ENCODE peak calls at places on chromosome 21, in seven cellular contexts. K is A549, W is HepG2, L is HCT116, E is H1, C is GM12878, J is NB4. R is an unnamed sample.

GRCh38 chr21:9738527-9738926 is 782.9 kb upstream of the TPTE start:
- DNase-seq in K (no peak), W (no peak), L (no peak), E (no peak), C (no peak), J (no peak), R (no peak)

GRCh38 chr21:35933466-35933865 is 126.9 kb downstream of the SETD4 start:
- DNase-seq in K (peak; percentile 7), W (no peak), L (peak; percentile 36), E (no peak), C (no peak), J (peak; percentile 79), R (peak; percentile 90)

GRCh38 chr21:27772816-27773215 is 805.9 kb upstream of the ADAMTS5 start:
- DNase-seq in K (no peak), W (no peak), L (no peak), E (no peak), C (no peak), J (no peak), R (no peak)

GRCh38 chr21:46540087-46540710 is 64.7 kb downstream of the S100B start:
- DNase-seq in K (no peak), W (no peak), L (no peak), E (no peak), C (no peak), J (no peak), R (no peak)

GRCh38 chr21:29155118-29155932 is 24.9 kb downstream of the MAP3K7CL start:
- DNase-seq in K (no peak), W (no peak), L (no peak), E (no peak), C (no peak), J (peak; percentile 18), R (peak; percentile 22)

GRCh38 chr21:43919871-43920801 is 55.1 kb downstream of the AGPAT3 start:
- DNase-seq in K (no peak), W (no peak), L (no peak), E (no peak), C (peak; percentile 54), J (no peak), R (no peak)

GRCh38 chr21:17264182-17264581 is 248.7 kb upstream of the CXADR start:
- DNase-seq in K (no peak), W (no peak), L (no peak), E (no peak), C (no peak), J (no peak), R (no peak)

GRCh38 chr21:34513109-34513675 is 1.2 kb upstream of the KCNE1 start:
- DNase-seq in K (no peak), W (no peak), L (no peak), E (no peak), C (no peak), J (peak; percentile 66), R (no peak)

GRCh38 chr21:33940164-33940563 is 24.6 kb upstream of the ATP5PO start:
- DNase-seq in K (no peak), W (no peak), L (no peak), E (no peak), C (no peak), J (peak; percentile 69), R (no peak)

GRCh38 chr21:40373760-40374159 is 473.2 kb downstream of the DSCAM start:
- DNase-seq in K (no peak), W (no peak), L (no peak), E (no peak), C (no peak), J (no peak), R (no peak)

GRCh38 chr21:39341249-39341923 is 7.5 kb downstream of the HMGN1 start:
- DNase-seq in K (no peak), W (no peak), L (no peak), E (no peak), C (no peak), J (no peak), R (no peak)
- TF ChIP-seq POLR2A in K (no peak), W (no peak), L (no peak), E (no peak), C (peak; percentile 32), J (no peak), R (no peak)

GRCh38 chr21:37370152-37371040 is 3.8 kb downstream of the DYRK1A start:
- DNase-seq in K (no peak), W (no peak), L (no peak), E (no peak), C (no peak), J (peak; percentile 80), R (peak; percentile 89)
- TF ChIP-seq MAX in K (no peak), W (no peak), L (no peak), E (no peak), C (no peak), J (no peak), R (no peak)

DNA sequence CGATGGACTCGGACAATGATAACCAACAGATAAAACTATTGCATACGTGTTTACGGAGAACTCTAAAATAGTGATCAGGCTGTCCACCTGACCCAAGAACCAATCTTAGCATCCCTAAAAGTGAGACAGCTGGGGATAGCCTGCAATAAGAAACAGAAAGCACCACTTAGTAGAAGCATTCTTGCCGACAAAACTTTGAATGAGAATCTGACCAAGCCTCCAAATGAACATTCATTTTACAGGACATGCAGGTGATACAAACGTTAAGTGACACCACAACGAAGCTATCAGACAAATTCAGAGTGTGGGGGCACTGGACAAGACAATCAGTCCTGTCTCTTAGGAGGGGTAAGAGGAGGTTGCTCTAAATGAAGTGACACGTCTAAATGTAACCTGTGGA is 1.2 kb downstream of the PSMG1 start:
- DNase-seq in K (no peak), W (no peak), L (no peak), E (no peak), C (no peak), J (peak; percentile 20), R (peak; percentile 17)
- TF ChIP-seq POLR2A in K (no peak), W (no peak), L (no peak), E (no peak), C (no peak), J (no peak), R (no peak)

DNA sequence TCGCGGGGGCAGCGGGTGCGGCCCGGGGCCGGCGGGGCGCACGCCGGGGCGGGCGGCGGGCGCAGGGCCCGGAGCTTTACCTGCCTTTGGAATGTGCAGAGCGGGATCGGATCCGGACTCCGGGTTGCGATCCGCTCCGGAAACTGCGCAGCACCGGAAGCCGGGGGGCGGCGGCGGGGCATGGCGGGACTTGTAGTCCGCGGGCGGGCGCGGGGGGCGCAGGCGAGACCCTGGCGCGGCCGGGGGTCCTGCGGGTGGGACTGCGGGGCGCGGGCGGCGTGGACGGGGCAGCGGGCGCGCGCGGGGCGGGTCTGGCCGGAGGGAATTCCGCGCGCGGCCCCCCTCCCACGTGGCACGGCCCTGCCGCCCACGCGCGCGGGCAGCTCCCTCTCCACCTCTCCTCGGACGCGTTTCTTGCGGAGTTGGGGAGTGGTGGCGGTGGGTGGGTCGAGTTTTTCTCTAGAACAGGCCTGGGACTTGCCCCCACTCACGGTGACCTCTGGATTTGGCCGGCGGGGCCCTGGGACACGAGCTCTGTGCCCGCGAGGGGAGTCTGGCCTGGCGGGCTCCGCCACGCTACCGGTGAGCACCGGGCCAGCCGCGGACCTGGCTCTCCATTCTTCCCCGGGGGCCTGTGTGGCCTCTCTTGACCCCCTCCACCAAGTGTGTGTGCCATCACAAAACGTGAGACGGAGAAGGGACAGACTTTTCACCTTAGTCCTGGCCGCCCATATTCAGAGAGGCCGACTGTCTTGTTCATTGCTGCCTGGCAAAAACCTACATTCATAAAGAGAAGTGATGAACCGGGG is at the start of gene PRDM15:
- DNase-seq in K (peak; percentile 81), W (peak; percentile 55), L (peak; percentile 60), E (no peak), C (no peak), J (peak; percentile 89), R (peak; percentile 46)
- TF ChIP-seq MAX in K (peak; percentile 73), W (peak; percentile 46), L (peak; percentile 68), E (peak; percentile 50), C (no peak), J (peak; percentile 67), R (no peak)

DNA sequence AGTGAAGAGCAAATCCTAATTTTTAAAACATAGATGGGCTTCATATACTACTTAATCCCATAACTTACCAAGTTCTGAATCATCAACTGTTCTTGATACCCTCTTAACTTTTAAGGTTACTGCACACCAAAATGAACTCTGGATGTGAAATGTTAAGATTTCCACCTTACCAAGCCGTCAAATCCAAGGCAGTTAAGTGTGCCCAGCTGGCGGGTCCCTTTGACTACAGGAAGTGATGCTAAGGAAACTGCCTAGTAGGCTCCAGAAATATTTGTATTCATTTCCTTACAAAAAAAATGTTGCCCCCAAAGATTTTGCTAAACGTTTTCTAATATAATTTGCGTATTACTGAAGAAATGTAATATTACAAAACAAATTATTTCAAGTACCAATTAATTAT is 10.7 kb downstream of the NRIP1 start:
- DNase-seq in K (no peak), W (no peak), L (no peak), E (no peak), C (no peak), J (no peak), R (peak; percentile 25)
- TF ChIP-seq POLR2A in K (no peak), W (no peak), L (no peak), E (no peak), C (no peak), J (no peak), R (no peak)

DNA sequence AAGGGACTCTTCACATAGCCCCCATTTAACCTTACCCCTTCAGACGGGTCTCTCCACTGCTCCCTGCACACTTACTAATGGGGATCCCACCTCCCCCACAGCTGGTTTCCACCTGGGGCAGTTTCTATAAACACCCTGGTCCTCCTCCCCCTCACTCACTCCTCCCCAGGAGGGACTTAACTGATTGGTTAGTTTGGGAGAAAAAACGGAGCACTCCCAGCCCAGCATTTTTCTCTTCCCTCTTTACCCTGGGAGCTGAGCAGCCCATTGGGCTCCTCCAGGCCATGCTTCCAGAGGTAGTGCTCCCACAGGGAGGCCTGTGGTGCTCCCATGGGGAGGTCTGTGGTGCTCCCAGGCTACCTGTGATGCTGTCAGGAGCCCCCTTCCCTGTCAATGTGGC is 93.7 kb downstream of the MIS18A start:
- DNase-seq in K (no peak), W (no peak), L (no peak), E (no peak), C (no peak), J (no peak), R (no peak)
- TF ChIP-seq MAX in K (no peak), W (no peak), L (no peak), E (no peak), C (no peak), J (no peak), R (no peak)

DNA sequence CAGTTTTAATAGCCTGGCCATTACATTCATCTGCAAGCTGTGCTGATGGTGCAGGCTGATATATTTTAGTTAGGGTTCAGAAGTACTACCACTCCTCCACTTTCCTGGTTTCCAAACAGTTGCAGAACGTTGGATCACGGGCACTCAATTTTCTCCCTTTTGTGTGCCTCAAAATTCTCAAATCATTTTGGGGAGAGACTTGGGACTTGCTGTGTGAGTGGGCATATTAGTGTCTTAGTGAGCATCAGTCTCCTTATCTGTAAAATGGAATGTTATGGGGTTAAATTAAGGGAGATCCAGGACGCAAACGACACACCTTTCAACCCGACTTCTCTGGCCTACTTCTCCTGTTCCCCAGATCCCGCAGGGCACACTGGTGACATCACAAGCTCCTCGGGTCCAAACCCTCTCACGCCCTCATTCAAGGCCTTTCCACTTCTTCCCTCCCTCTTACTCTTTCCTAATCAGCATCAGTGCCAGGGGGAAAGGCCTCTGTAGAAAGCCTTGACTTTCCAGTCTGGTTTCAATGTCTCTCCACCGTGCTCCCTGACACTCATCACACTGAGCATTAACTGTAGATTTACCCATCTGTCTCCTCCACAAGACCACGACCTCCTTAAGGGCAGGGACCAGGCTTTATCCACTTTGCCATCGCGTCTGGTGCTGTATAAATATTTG is 1.2 kb downstream of the PIGP start:
- DNase-seq in K (peak; percentile 70), W (no peak), L (no peak), E (no peak), C (no peak), J (peak; percentile 44), R (peak; percentile 69)
- TF ChIP-seq POLR2A in K (no peak), W (peak; percentile 38), L (no peak), E (no peak), C (no peak), J (no peak), R (no peak)